ENCODE peak calls at places on chromosomes 7 and 10, in eight cellular contexts. One of them, this sample, is unnamed.

GRCh38 chr10:86756511-86757109 is at the start of gene BMPR1A:
- DNase-seq in OCI-LY7: no peak
- DNase-seq in psoas muscle: peak; percentile 95
- DNase-seq in esophagus muscularis mucosa: no peak
- DNase-seq in fibroblast of lung: peak; percentile 88
- DNase-seq in neural progenitor cell: peak; percentile 85
- DNase-seq in endothelial cell of umbilical vein: no peak
- DNase-seq in right lobe of liver: peak; percentile 49
- DNase-seq in this sample: peak; percentile 91

GRCh38 chr7:123499211-123499968 is 35.0 kb downstream of the IQUB start:
- DNase-seq in OCI-LY7: no peak
- DNase-seq in psoas muscle: no peak
- DNase-seq in esophagus muscularis mucosa: no peak
- DNase-seq in fibroblast of lung: no peak
- DNase-seq in neural progenitor cell: no peak
- DNase-seq in endothelial cell of umbilical vein: no peak
- DNase-seq in right lobe of liver: no peak
- DNase-seq in this sample: no peak

GRCh38 chr7:148563583-148564274 is 26.8 kb upstream of the C7orf33 start:
- DNase-seq in OCI-LY7: no peak
- DNase-seq in psoas muscle: no peak
- DNase-seq in esophagus muscularis mucosa: no peak
- DNase-seq in fibroblast of lung: no peak
- DNase-seq in neural progenitor cell: no peak
- DNase-seq in endothelial cell of umbilical vein: no peak
- DNase-seq in right lobe of liver: no peak
- DNase-seq in this sample: no peak

GRCh38 chr7:120273476-120273975 is 551 bp downstream of the KCND2 start:
- DNase-seq in OCI-LY7: no peak
- DNase-seq in psoas muscle: peak; percentile 62
- DNase-seq in esophagus muscularis mucosa: no peak
- DNase-seq in fibroblast of lung: peak; percentile 28
- DNase-seq in neural progenitor cell: peak; percentile 76
- DNase-seq in endothelial cell of umbilical vein: peak; percentile 7
- DNase-seq in right lobe of liver: no peak
- DNase-seq in this sample: no peak

GRCh38 chr7:139733751-139734150 is 44.0 kb downstream of the HIPK2 start:
- DNase-seq in OCI-LY7: no peak
- DNase-seq in psoas muscle: no peak
- DNase-seq in esophagus muscularis mucosa: no peak
- DNase-seq in fibroblast of lung: peak; percentile 28
- DNase-seq in neural progenitor cell: no peak
- DNase-seq in endothelial cell of umbilical vein: no peak
- DNase-seq in right lobe of liver: no peak
- DNase-seq in this sample: no peak

GRCh38 chr7:47484923-47485639 is 96.8 kb downstream of the TNS3 start:
- DNase-seq in OCI-LY7: no peak
- DNase-seq in psoas muscle: peak; percentile 78
- DNase-seq in esophagus muscularis mucosa: no peak
- DNase-seq in fibroblast of lung: peak; percentile 24
- DNase-seq in neural progenitor cell: no peak
- DNase-seq in endothelial cell of umbilical vein: no peak
- DNase-seq in right lobe of liver: no peak
- DNase-seq in this sample: no peak

GRCh38 chr7:64874114-64874513 is 29.0 kb upstream of the ZNF273 start:
- DNase-seq in OCI-LY7: no peak
- DNase-seq in psoas muscle: no peak
- DNase-seq in esophagus muscularis mucosa: peak; percentile 60
- DNase-seq in fibroblast of lung: no peak
- DNase-seq in neural progenitor cell: no peak
- DNase-seq in endothelial cell of umbilical vein: no peak
- DNase-seq in right lobe of liver: no peak
- DNase-seq in this sample: peak; percentile 19

GRCh38 chr10:121615862-121616261 is 17.6 kb upstream of the FGFR2 start:
- DNase-seq in OCI-LY7: no peak
- DNase-seq in psoas muscle: no peak
- DNase-seq in esophagus muscularis mucosa: no peak
- DNase-seq in fibroblast of lung: no peak
- DNase-seq in neural progenitor cell: no peak
- DNase-seq in endothelial cell of umbilical vein: no peak
- DNase-seq in right lobe of liver: no peak
- DNase-seq in this sample: no peak

GRCh38 chr10:14749051-14749809 is 25.5 kb downstream of the FAM107B start:
- DNase-seq in OCI-LY7: peak; percentile 71
- DNase-seq in psoas muscle: peak; percentile 67
- DNase-seq in esophagus muscularis mucosa: no peak
- DNase-seq in fibroblast of lung: no peak
- DNase-seq in neural progenitor cell: no peak
- DNase-seq in endothelial cell of umbilical vein: peak; percentile 65
- DNase-seq in right lobe of liver: peak; percentile 70
- DNase-seq in this sample: peak; percentile 55

GRCh38 chr10:67302701-67303100 is 376.9 kb downstream of the LRRTM3 start:
- DNase-seq in OCI-LY7: no peak
- DNase-seq in psoas muscle: no peak
- DNase-seq in esophagus muscularis mucosa: no peak
- DNase-seq in fibroblast of lung: no peak
- DNase-seq in neural progenitor cell: no peak
- DNase-seq in endothelial cell of umbilical vein: no peak
- DNase-seq in right lobe of liver: no peak
- DNase-seq in this sample: no peak

GRCh38 chr7:22251284-22251683 is 105.7 kb downstream of the RAPGEF5 start:
- DNase-seq in OCI-LY7: no peak
- DNase-seq in psoas muscle: no peak
- DNase-seq in esophagus muscularis mucosa: no peak
- DNase-seq in fibroblast of lung: no peak
- DNase-seq in neural progenitor cell: peak; percentile 49
- DNase-seq in endothelial cell of umbilical vein: no peak
- DNase-seq in right lobe of liver: no peak
- DNase-seq in this sample: no peak

GRCh38 chr10:22852712-22853353 is 75.0 kb upstream of the ARMC3 start:
- DNase-seq in OCI-LY7: no peak
- DNase-seq in psoas muscle: no peak
- DNase-seq in esophagus muscularis mucosa: no peak
- DNase-seq in fibroblast of lung: no peak
- DNase-seq in neural progenitor cell: no peak
- DNase-seq in endothelial cell of umbilical vein: no peak
- DNase-seq in right lobe of liver: no peak
- DNase-seq in this sample: no peak

GRCh38 chr10:16609195-16609594 is 87.5 kb upstream of the C1QL3 start:
- DNase-seq in OCI-LY7: no peak
- DNase-seq in psoas muscle: no peak
- DNase-seq in esophagus muscularis mucosa: no peak
- DNase-seq in fibroblast of lung: no peak
- DNase-seq in neural progenitor cell: no peak
- DNase-seq in endothelial cell of umbilical vein: no peak
- DNase-seq in right lobe of liver: no peak
- DNase-seq in this sample: no peak

GRCh38 chr10:91381562-91381923 is 28.6 kb upstream of the HECTD2 start:
- DNase-seq in OCI-LY7: no peak
- DNase-seq in psoas muscle: no peak
- DNase-seq in esophagus muscularis mucosa: no peak
- DNase-seq in fibroblast of lung: no peak
- DNase-seq in neural progenitor cell: peak; percentile 7
- DNase-seq in endothelial cell of umbilical vein: no peak
- DNase-seq in right lobe of liver: no peak
- DNase-seq in this sample: no peak

GRCh38 chr10:104928733-104929132 is 287.6 kb downstream of the SORCS3 start:
- DNase-seq in OCI-LY7: no peak
- DNase-seq in psoas muscle: no peak
- DNase-seq in esophagus muscularis mucosa: no peak
- DNase-seq in fibroblast of lung: no peak
- DNase-seq in neural progenitor cell: no peak
- DNase-seq in endothelial cell of umbilical vein: no peak
- DNase-seq in right lobe of liver: no peak
- DNase-seq in this sample: no peak

GRCh38 chr10:104924101-104924795 is 283.2 kb downstream of the SORCS3 start:
- DNase-seq in OCI-LY7: no peak
- DNase-seq in psoas muscle: no peak
- DNase-seq in esophagus muscularis mucosa: no peak
- DNase-seq in fibroblast of lung: no peak
- DNase-seq in neural progenitor cell: peak; percentile 5
- DNase-seq in endothelial cell of umbilical vein: no peak
- DNase-seq in right lobe of liver: no peak
- DNase-seq in this sample: no peak

GRCh38 chr10:104923501-104923900 is 282.4 kb downstream of the SORCS3 start:
- DNase-seq in OCI-LY7: no peak
- DNase-seq in psoas muscle: no peak
- DNase-seq in esophagus muscularis mucosa: no peak
- DNase-seq in fibroblast of lung: no peak
- DNase-seq in neural progenitor cell: no peak
- DNase-seq in endothelial cell of umbilical vein: no peak
- DNase-seq in right lobe of liver: no peak
- DNase-seq in this sample: no peak

GRCh38 chr10:104922810-104923209 is 281.7 kb downstream of the SORCS3 start:
- DNase-seq in OCI-LY7: no peak
- DNase-seq in psoas muscle: no peak
- DNase-seq in esophagus muscularis mucosa: no peak
- DNase-seq in fibroblast of lung: no peak
- DNase-seq in neural progenitor cell: no peak
- DNase-seq in endothelial cell of umbilical vein: no peak
- DNase-seq in right lobe of liver: no peak
- DNase-seq in this sample: no peak

GRCh38 chr10:104925232-104925851 is 284.3 kb downstream of the SORCS3 start:
- DNase-seq in OCI-LY7: peak; percentile 46
- DNase-seq in psoas muscle: no peak
- DNase-seq in esophagus muscularis mucosa: no peak
- DNase-seq in fibroblast of lung: peak; percentile 42
- DNase-seq in neural progenitor cell: peak; percentile 75
- DNase-seq in endothelial cell of umbilical vein: no peak
- DNase-seq in right lobe of liver: no peak
- DNase-seq in this sample: peak; percentile 42
- TF ChIP-seq CTCF in OCI-LY7: peak; percentile 81
- TF ChIP-seq CTCF in psoas muscle: peak; percentile 42
- TF ChIP-seq CTCF in esophagus muscularis mucosa: peak; percentile 46
- TF ChIP-seq CTCF in fibroblast of lung: peak; percentile 40
- TF ChIP-seq CTCF in neural progenitor cell: peak; percentile 88
- TF ChIP-seq CTCF in endothelial cell of umbilical vein: no peak
- TF ChIP-seq CTCF in right lobe of liver: peak; percentile 65
- TF ChIP-seq CTCF in this sample: no peak

GRCh38 chr7:142556745-142557144 is 192.5 kb upstream of the PRSS1 start:
- DNase-seq in OCI-LY7: no peak
- DNase-seq in psoas muscle: peak; percentile 81
- DNase-seq in esophagus muscularis mucosa: no peak
- DNase-seq in fibroblast of lung: peak; percentile 94
- DNase-seq in neural progenitor cell: no peak
- DNase-seq in endothelial cell of umbilical vein: peak; percentile 91
- DNase-seq in right lobe of liver: peak; percentile 73
- DNase-seq in this sample: peak; percentile 38
- H3K27ac ChIP-seq in OCI-LY7: no peak overlapping the region
- H3K27ac ChIP-seq in psoas muscle: no peak overlapping the region
- H3K27ac ChIP-seq in esophagus muscularis mucosa: no peak overlapping the region
- H3K27ac ChIP-seq in fibroblast of lung: peak overlapping the region; percentile 83
- H3K27ac ChIP-seq in neural progenitor cell: no peak overlapping the region
- H3K27ac ChIP-seq in endothelial cell of umbilical vein: peak overlapping the region; percentile 70
- H3K27ac ChIP-seq in right lobe of liver: no peak overlapping the region
- H3K27ac ChIP-seq in this sample: no peak overlapping the region

DNA sequence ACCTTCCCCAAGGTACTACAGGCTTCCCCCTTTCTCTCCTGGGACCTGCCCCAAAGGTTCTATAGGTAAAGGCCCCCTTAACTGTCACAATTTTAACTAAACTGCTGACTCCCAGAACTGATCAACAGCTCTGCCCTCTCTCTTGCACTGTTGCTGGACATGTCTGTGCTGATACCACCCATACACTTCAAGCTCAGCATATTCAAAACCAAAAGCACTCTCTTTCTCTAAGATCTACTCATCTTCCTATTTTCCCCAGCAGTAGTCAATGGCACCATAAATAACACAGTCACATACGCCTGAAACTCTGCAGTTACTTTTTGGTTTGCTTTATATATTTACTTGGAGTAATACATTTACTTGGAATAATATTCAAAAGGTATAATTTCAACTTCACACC is 12.3 kb downstream of the OSBPL3 start:
- DNase-seq in OCI-LY7: peak; percentile 15
- DNase-seq in psoas muscle: no peak
- DNase-seq in esophagus muscularis mucosa: no peak
- DNase-seq in fibroblast of lung: no peak
- DNase-seq in neural progenitor cell: no peak
- DNase-seq in endothelial cell of umbilical vein: no peak
- DNase-seq in right lobe of liver: no peak
- DNase-seq in this sample: no peak
- H3K4me1 ChIP-seq in OCI-LY7: peaks cover 86% of the 10 kb centered on the region
- H3K4me1 ChIP-seq in psoas muscle: peaks cover 6% of the 10 kb centered on the region
- H3K4me1 ChIP-seq in esophagus muscularis mucosa: no peaks in the 10 kb centered on the region
- H3K4me1 ChIP-seq in fibroblast of lung: peaks cover 23% of the 10 kb centered on the region
- H3K4me1 ChIP-seq in neural progenitor cell: peaks cover 11% of the 10 kb centered on the region
- H3K4me1 ChIP-seq in endothelial cell of umbilical vein: peaks cover 20% of the 10 kb centered on the region
- H3K4me1 ChIP-seq in right lobe of liver: no peaks in the 10 kb centered on the region
- H3K4me1 ChIP-seq in this sample: peaks cover 12% of the 10 kb centered on the region

GRCh38 chr7:141973673-141974072 is at the start of gene TAS2R38:
- DNase-seq in OCI-LY7: no peak
- DNase-seq in psoas muscle: no peak
- DNase-seq in esophagus muscularis mucosa: no peak
- DNase-seq in fibroblast of lung: no peak
- DNase-seq in neural progenitor cell: no peak
- DNase-seq in endothelial cell of umbilical vein: no peak
- DNase-seq in right lobe of liver: no peak
- DNase-seq in this sample: no peak

GRCh38 chr7:141976524-141977245 is 3.1 kb upstream of the TAS2R38 start:
- DNase-seq in OCI-LY7: no peak
- DNase-seq in psoas muscle: no peak
- DNase-seq in esophagus muscularis mucosa: no peak
- DNase-seq in fibroblast of lung: no peak
- DNase-seq in neural progenitor cell: no peak
- DNase-seq in endothelial cell of umbilical vein: no peak
- DNase-seq in right lobe of liver: no peak
- DNase-seq in this sample: no peak

GRCh38 chr7:141978351-141978750 is 4.8 kb upstream of the TAS2R38 start:
- DNase-seq in OCI-LY7: no peak
- DNase-seq in psoas muscle: no peak
- DNase-seq in esophagus muscularis mucosa: no peak
- DNase-seq in fibroblast of lung: no peak
- DNase-seq in neural progenitor cell: no peak
- DNase-seq in endothelial cell of umbilical vein: no peak
- DNase-seq in right lobe of liver: no peak
- DNase-seq in this sample: no peak

GRCh38 chr7:141975806-141976523 is 2.4 kb upstream of the TAS2R38 start:
- DNase-seq in OCI-LY7: peak; percentile 71
- DNase-seq in psoas muscle: peak; percentile 61
- DNase-seq in esophagus muscularis mucosa: no peak
- DNase-seq in fibroblast of lung: peak; percentile 16
- DNase-seq in neural progenitor cell: peak; percentile 90
- DNase-seq in endothelial cell of umbilical vein: peak; percentile 12
- DNase-seq in right lobe of liver: peak; percentile 80
- DNase-seq in this sample: peak; percentile 84

GRCh38 chr7:141974831-141975230 is 1.3 kb upstream of the TAS2R38 start:
- DNase-seq in OCI-LY7: peak; percentile 59
- DNase-seq in psoas muscle: no peak
- DNase-seq in esophagus muscularis mucosa: no peak
- DNase-seq in fibroblast of lung: no peak
- DNase-seq in neural progenitor cell: peak; percentile 44
- DNase-seq in endothelial cell of umbilical vein: no peak
- DNase-seq in right lobe of liver: no peak
- DNase-seq in this sample: peak; percentile 46
- TF ChIP-seq CTCF in OCI-LY7: peak; percentile 81
- TF ChIP-seq CTCF in psoas muscle: no peak
- TF ChIP-seq CTCF in esophagus muscularis mucosa: no peak
- TF ChIP-seq CTCF in fibroblast of lung: no peak
- TF ChIP-seq CTCF in neural progenitor cell: peak; percentile 53
- TF ChIP-seq CTCF in endothelial cell of umbilical vein: no peak
- TF ChIP-seq CTCF in right lobe of liver: peak; percentile 49
- TF ChIP-seq CTCF in this sample: no peak